ENCODE peak calls at places on chromosomes 2 and 18, in seven cellular contexts. T is LoVo; R is GM20000; B is RPMI7951; F is CD4-positive, alpha-beta T cell; A is amygdala; H is EL. V is an unnamed sample.

GRCh38 chr18:27411911-27412310 is 226.8 kb upstream of the CHST9 start:
- DNase-seq in T (no peak), R (no peak), B (peak), F (no peak), A (no peak), H (no peak), V (no peak)

GRCh38 chr2:66481100-66481549 is 46.2 kb downstream of the MEIS1 start:
- DNase-seq in T (no peak), R (no peak), B (peak), F (no peak), A (no peak), H (peak), V (no peak)

GRCh38 chr2:200454839-200455801 is 54.7 kb downstream of the KCTD18 start:
- DNase-seq in T (peak), R (peak), B (peak), F (no peak), A (no peak), H (peak), V (no peak)

GRCh38 chr2:85663684-85664565 is 4.1 kb downstream of the SFTPB start:
- DNase-seq in T (no peak), R (no peak), B (no peak), F (no peak), A (no peak), H (no peak), V (no peak)

GRCh38 chr2:208872591-208872990 is 466.0 kb downstream of the PTH2R start:
- DNase-seq in T (peak), R (no peak), B (no peak), F (no peak), A (no peak), H (no peak), V (peak)

GRCh38 chr2:69979902-69980301 is 18.5 kb upstream of the ASPRV1 start:
- DNase-seq in T (no peak), R (no peak), B (no peak), F (no peak), A (no peak), H (no peak), V (no peak)

GRCh38 chr2:179981085-179981484 is 26.0 kb downstream of the CWC22 start:
- DNase-seq in T (no peak), R (no peak), B (no peak), F (no peak), A (no peak), H (peak), V (no peak)

GRCh38 chr2:231362785-231363184 is 32.7 kb upstream of the B3GNT7 start:
- DNase-seq in T (no peak), R (peak), B (no peak), F (no peak), A (no peak), H (no peak), V (no peak)

GRCh38 chr2:65326276-65326675 is 98.6 kb downstream of the ACTR2 start:
- DNase-seq in T (no peak), R (no peak), B (no peak), F (no peak), A (no peak), H (no peak), V (no peak)

GRCh38 chr2:196293751-196294486 is 122.5 kb upstream of the STK17B start:
- DNase-seq in T (peak), R (no peak), B (peak), F (no peak), A (no peak), H (peak), V (peak)

GRCh38 chr18:47754311-47755101 is 176.0 kb downstream of the SMAD2 start:
- DNase-seq in T (peak), R (peak), B (no peak), F (peak), A (no peak), H (peak), V (peak)

GRCh38 chr2:158718851-158719250 is 76.3 kb upstream of the DAPL1 start:
- DNase-seq in T (no peak), R (no peak), B (peak), F (no peak), A (no peak), H (no peak), V (peak)

GRCh38 chr2:230537531-230537976 is 121.6 kb downstream of the SP100 start:
- DNase-seq in T (no peak), R (peak), B (no peak), F (no peak), A (no peak), H (no peak), V (no peak)

GRCh38 chr2:181421131-181421458 is 36.1 kb upstream of the ITGA4 start:
- DNase-seq in T (no peak), R (no peak), B (no peak), F (no peak), A (no peak), H (no peak), V (no peak)

GRCh38 chr18:46226461-46226860 is 122.3 kb downstream of the HAUS1 start:
- DNase-seq in T (no peak), R (no peak), B (no peak), F (no peak), A (no peak), H (peak), V (no peak)

GRCh38 chr2:31696068-31696467 is 115.3 kb upstream of the SRD5A2 start:
- DNase-seq in T (no peak), R (no peak), B (no peak), F (no peak), A (no peak), H (no peak), V (no peak)

GRCh38 chr18:3652380-3653262 is 202.6 kb downstream of the TGIF1 start:
- DNase-seq in T (peak), R (no peak), B (peak), F (no peak), A (peak), H (peak), V (peak)

GRCh38 chr18:354456-354855 is 86.6 kb upstream of the THOC1 start:
- DNase-seq in T (no peak), R (no peak), B (peak), F (no peak), A (no peak), H (no peak), V (no peak)

GRCh38 chr2:195477248-195477995 is 179.6 kb upstream of the SLC39A10 start:
- DNase-seq in T (no peak), R (no peak), B (peak), F (no peak), A (no peak), H (peak), V (no peak)

GRCh38 chr2:149648282-149649030 is 60.9 kb upstream of the MMADHC start:
- DNase-seq in T (no peak), R (no peak), B (peak), F (no peak), A (no peak), H (peak), V (peak)

GRCh38 chr2:134675294-134675693 is 43.5 kb downstream of the TMEM163 start:
- DNase-seq in T (no peak), R (no peak), B (no peak), F (no peak), A (no peak), H (no peak), V (no peak)

GRCh38 chr2:237193436-237193835 is 107.7 kb downstream of the COPS8 start:
- DNase-seq in T (no peak), R (no peak), B (no peak), F (no peak), A (no peak), H (no peak), V (no peak)

GRCh38 chr18:76145506-76145905 is 349.5 kb downstream of the ZNF516 start:
- DNase-seq in T (no peak), R (no peak), B (no peak), F (no peak), A (no peak), H (no peak), V (no peak)

V was measured in SK-MEL-5.